ENCODE peak calls at places on chromosomes 3 and 15, in eight cellular contexts. F, C, Q, Z, K, V, L and D are unnamed samples. For H3K4me1, the result is how much of the 10 kb centered on the place peaks cover.

GRCh38 chr15:73924258-73924921 is 1.9 kb upstream of the LOXL1 start:
- DNase-seq in C (no peak), L (no peak), Q (no peak), F (no peak), Z (no peak), V (no peak), K (peak), D (no peak)

GRCh38 chr3:54954019-54954418 is 26.2 kb upstream of the LRTM1 start:
- DNase-seq in K (no peak), Z (no peak), Q (no peak), V (no peak), F (peak), C (no peak), L (no peak), D (no peak)

GRCh38 chr3:58065700-58066167 is 57.5 kb downstream of the FLNB start:
- DNase-seq in K (no peak), Q (no peak), C (no peak), L (peak), Z (peak), F (peak), V (no peak), D (peak)

GRCh38 chr3:51711352-51712019 is 4.6 kb downstream of the GRM2 start:
- DNase-seq in F (no peak), Q (no peak), C (no peak), L (peak), V (no peak), K (no peak), Z (no peak), D (no peak)

GRCh38 chr3:197478746-197479668 is 76.8 kb downstream of the BDH1 start:
- DNase-seq in Z (no peak), C (no peak), K (no peak), L (no peak), F (no peak), Q (no peak), V (peak), D (no peak)

GRCh38 chr3:126309861-126310655 is 47.1 kb downstream of the KLF15 start:
- DNase-seq in Z (no peak), Q (no peak), K (no peak), V (no peak), F (no peak), C (no peak), L (no peak), D (no peak)

GRCh38 chr3:56689303-56689702 is 6.2 kb upstream of the TASOR start:
- DNase-seq in L (no peak), Z (no peak), Q (no peak), C (no peak), V (no peak), F (no peak), K (no peak), D (peak)

GRCh38 chr15:61232266-61232665 is 3.2 kb upstream of the RORA start:
- DNase-seq in Q (no peak), C (no peak), F (no peak), L (no peak), K (no peak), Z (no peak), V (no peak), D (no peak)

GRCh38 chr15:77276096-77276495 is 143.8 kb downstream of the PEAK1 start:
- DNase-seq in F (no peak), Q (no peak), V (no peak), Z (no peak), K (no peak), C (no peak), L (no peak), D (no peak)

GRCh38 chr3:106438916-106439315 is 570.1 kb upstream of the CBLB start:
- DNase-seq in V (no peak), K (no peak), Q (no peak), C (no peak), L (no peak), F (no peak), Z (no peak), D (no peak)

GRCh38 chr15:78855746-78856145 is 16.9 kb upstream of the MORF4L1 start:
- DNase-seq in V (no peak), L (no peak), Q (no peak), F (no peak), K (no peak), Z (no peak), C (no peak), D (no peak)

GRCh38 chr3:11764931-11765363 is 81.7 kb downstream of the TAMM41 start:
- DNase-seq in V (no peak), F (no peak), K (no peak), C (no peak), L (no peak), Z (no peak), Q (no peak), D (no peak)

GRCh38 chr15:82532991-82533481 is 7.2 kb downstream of the RPS17 start:
- DNase-seq in F (no peak), Q (no peak), V (no peak), L (no peak), K (no peak), Z (no peak), C (no peak), D (no peak)

GRCh38 chr15:63712828-63713520 is 115.8 kb downstream of the FBXL22 start:
- DNase-seq in V (no peak), F (no peak), K (no peak), Q (no peak), Z (no peak), L (no peak), C (no peak), D (no peak)

GRCh38 chr15:74497584-74497983 is 36.6 kb upstream of the UBL7 start:
- DNase-seq in Q (no peak), F (no peak), V (peak), C (no peak), K (no peak), Z (no peak), L (no peak), D (no peak)

GRCh38 chr3:134905647-134905935 is 110.5 kb downstream of the EPHB1 start:
- DNase-seq in V (no peak), L (no peak), Z (no peak), Q (no peak), C (no peak), K (no peak), F (no peak), D (no peak)

GRCh38 chr3:62954579-62954978 is 79.4 kb upstream of the CADPS start:
- DNase-seq in Q (no peak), C (no peak), F (no peak), Z (no peak), K (no peak), V (no peak), L (peak), D (no peak)

GRCh38 chr3:108221911-108222812 is at the start of gene IFT57:
- DNase-seq in L (peak), K (peak), V (peak), Q (peak), Z (peak), C (peak), F (peak), D (peak)

GRCh38 chr3:54916722-54917121 is 11.1 kb downstream of the LRTM1 start:
- DNase-seq in Q (no peak), C (no peak), V (no peak), K (no peak), Z (no peak), F (no peak), L (no peak), D (no peak)

GRCh38 chr3:113615976-113616375 is 80.5 kb downstream of the USF3 start:
- DNase-seq in C (no peak), F (no peak), Z (no peak), V (no peak), L (no peak), Q (no peak), K (no peak), D (no peak)

GRCh38 chr15:25501828-25502446 is 63.1 kb upstream of the UBE3A start:
- DNase-seq in Z (no peak), C (peak), Q (no peak), F (peak), L (peak), V (peak), K (peak), D (peak)

GRCh38 chr15:42401544-42402478 is 42.5 kb downstream of the CAPN3 start:
- DNase-seq in C (peak), L (no peak), Q (no peak), Z (no peak), V (no peak), K (no peak), F (no peak), D (no peak)
- H3K4me1 ChIP-seq in C (under half), L (under half), Q (under half), Z (under half), V (under half), K (under half), F (under half), D (under half)

DNA sequence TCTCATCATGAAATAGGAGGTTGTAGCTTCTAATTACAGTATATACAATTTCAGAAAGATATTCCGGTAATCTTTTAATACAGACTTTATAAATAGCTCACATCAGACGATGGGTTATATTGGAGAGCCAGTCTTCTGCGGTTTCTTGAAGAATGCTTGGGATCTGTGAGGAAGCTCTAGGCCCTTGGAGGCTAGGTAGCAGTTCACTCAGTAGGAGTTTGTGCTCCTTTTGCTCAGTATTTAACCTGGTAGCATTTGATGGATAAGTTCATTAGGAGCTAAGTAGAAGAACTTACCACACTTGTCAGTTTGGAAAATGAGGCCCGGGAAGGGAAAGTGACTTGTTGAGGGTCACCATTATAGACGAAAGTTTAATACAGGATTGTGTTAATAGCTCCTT is 2.8 kb downstream of the FNDC3B start:
- DNase-seq in V (no peak), L (no peak), Q (no peak), K (no peak), F (no peak), Z (no peak), C (no peak), D (no peak)
- H3K4me1 ChIP-seq in V (under half), L (half or more), Q (half or more), K (half or more), F (under half), Z (under half), C (under half), D (under half)

DNA sequence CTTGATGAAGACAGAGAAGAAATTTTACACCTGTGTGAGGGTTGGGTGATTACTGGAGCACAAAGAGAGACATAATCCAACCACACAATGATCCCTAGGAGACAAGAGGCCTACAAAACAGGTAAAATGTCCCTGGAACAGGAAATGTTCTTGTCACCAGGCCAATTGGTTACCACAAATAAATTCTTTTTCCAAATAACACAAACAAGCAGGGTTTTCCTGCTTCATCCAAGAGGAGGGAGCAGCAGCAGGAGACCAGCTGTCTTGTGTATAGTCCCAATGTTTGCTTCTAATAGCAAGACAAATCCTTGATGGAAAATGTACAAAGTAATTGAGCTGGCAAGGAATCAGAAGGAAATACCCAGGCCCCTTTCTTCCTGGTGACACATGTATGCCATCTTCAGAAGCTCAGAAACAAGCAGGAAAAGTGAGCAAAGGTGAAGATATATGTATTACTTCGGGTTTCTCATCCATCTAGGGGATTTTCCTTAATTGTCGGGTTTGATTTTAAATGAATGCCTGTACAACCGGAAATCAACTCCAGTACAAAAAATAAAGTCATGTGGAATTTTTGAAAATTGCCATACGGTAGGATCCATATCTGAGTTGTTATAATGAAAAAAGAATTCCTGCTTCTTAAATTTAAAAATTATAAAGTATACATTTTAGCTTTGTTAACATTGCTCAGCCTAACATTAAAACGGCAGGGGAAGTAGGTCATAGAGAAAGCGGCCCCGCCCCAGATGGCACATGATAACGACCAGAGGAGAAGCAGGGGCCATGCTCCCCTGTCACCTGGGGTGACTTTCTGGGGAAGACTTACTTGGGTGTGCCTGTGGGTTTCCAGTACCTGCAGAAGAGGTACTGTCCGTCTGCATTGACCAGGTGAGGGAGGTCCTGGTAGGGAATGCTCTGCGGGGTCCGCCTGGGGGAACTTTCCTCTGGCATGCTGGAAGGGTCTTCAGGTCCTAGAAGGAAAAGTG is 1.2 kb downstream of the MGLL start:
- DNase-seq in V (peak), L (no peak), K (no peak), C (no peak), F (no peak), Q (peak), Z (no peak), D (no peak)
- H3K4me1 ChIP-seq in V (under half), L (under half), K (half or more), C (under half), F (under half), Q (half or more), Z (under half), D (half or more)

GRCh38 chr15:67855842-67856241 is 16.0 kb upstream of the RNU6-1 start:
- DNase-seq in C (no peak), K (no peak), Z (no peak), L (no peak), Q (no peak), F (no peak), V (no peak), D (no peak)
- H3K4me1 ChIP-seq in C (under half), K (under half), Z (under half), L (under half), Q (under half), F (under half), V (under half), D (under half)

DNA sequence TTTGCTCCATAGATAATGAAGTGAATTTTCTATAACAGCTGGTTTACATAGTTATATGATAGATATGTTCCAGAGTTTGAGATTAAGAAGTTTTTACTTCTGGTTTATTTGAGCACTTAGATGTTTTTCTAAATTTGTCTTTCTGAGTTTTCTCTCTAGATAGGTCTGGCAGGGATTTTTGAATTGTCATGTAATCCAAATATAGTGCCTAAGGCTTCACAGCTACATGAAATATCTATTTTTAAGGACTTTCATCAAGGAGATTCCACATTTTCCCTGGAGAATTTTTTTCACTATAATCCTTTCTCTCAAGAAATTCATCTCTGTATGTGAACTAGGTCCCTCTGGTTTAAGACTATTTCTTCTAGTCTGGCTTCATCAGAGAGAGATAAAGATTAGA is 12.0 kb downstream of the PPM1L start:
- DNase-seq in Q (no peak), C (no peak), Z (no peak), F (no peak), V (no peak), K (no peak), L (no peak), D (no peak)
- H3K4me1 ChIP-seq in Q (under half), C (under half), Z (under half), F (under half), V (under half), K (under half), L (under half), D (under half)

GRCh38 chr15:89675606-89676005 is 3.6 kb downstream of the PLIN1 start:
- DNase-seq in Q (no peak), Z (no peak), V (no peak), L (no peak), K (no peak), C (no peak), F (no peak), D (no peak)
- H3K4me1 ChIP-seq in Q (under half), Z (under half), V (under half), L (under half), K (under half), C (under half), F (under half), D (under half)

GRCh38 chr15:40454904-40455391 is 14.2 kb downstream of the BAHD1 start:
- DNase-seq in L (no peak), K (no peak), V (no peak), F (no peak), Z (no peak), Q (no peak), C (peak), D (peak)

GRCh38 chr15:40459391-40460015 is 11.3 kb upstream of the CHST14 start:
- DNase-seq in V (no peak), F (no peak), L (no peak), C (no peak), Q (no peak), K (no peak), Z (no peak), D (no peak)

GRCh38 chr15:40458495-40459371 is 12.1 kb upstream of the CHST14 start:
- DNase-seq in Z (no peak), C (no peak), L (no peak), Q (no peak), F (no peak), V (no peak), K (no peak), D (no peak)

GRCh38 chr15:40456738-40457137 is 14.0 kb upstream of the CHST14 start:
- DNase-seq in K (no peak), C (no peak), L (no peak), Q (no peak), Z (no peak), V (no peak), F (no peak), D (no peak)

DNA sequence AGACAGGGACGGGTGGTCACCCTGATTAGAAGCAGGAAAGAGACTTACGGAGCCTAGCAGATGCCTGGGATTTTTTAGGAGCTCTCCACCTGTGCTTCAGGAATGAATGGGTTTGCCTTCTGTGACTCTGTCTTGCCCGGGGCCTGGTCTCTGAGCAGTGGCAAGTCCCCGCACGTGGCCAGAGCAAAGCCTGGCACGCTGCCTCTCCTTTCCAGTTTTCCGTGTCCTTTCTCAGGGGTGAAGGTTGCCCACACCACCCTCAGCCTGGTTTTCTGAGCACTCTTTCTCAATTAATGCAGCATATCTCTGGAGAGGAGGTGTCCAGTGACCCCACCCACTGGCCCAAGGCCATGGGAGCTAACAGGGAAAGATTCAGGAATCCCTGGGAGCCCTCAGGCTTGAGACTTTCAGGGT is 14.5 kb upstream of the CHST14 start:
- DNase-seq in L (peak), Q (no peak), C (no peak), K (no peak), F (no peak), Z (peak), V (no peak), D (no peak)
- H3K4me1 ChIP-seq in L (under half), Q (half or more), C (under half), K (under half), F (under half), Z (under half), V (under half), D (under half)

DNA sequence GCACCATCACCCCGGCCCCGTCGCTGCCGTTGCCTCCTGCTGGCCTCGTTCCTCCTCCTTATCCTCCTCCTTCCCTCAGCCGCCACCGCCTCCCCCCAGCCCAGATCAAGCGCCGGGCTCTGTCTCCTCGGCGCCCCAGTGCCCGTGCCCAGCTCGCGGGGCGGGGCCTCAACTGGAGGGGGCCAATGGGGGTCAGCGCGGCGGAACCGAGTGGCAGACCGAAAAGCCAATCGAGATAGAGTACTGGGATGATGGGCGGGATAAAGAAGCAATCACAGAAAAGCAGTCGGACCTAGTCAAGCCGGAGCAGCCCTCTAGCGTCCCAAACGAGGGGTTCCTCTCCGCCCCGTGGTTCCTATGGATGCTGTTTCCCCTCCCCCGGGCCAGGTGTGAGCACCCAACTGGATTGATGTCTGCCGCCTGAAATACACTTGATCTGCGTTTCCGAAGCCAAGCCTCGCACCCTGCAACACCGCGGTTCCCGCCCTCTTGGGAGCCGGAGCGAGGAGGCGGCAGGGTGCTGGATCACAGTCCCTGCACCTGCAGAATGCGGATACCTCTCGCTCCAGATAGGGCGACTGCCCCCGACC is at the start of gene FRMD5:
- DNase-seq in F (peak), Q (no peak), V (peak), K (peak), L (peak), Z (peak), C (peak), D (peak)
- H3K4me1 ChIP-seq in F (under half), Q (under half), V (under half), K (under half), L (under half), Z (under half), C (under half), D (under half)

GRCh38 chr3:99777708-99778107 is 40.0 kb upstream of the CMSS1 start:
- DNase-seq in Z (no peak), F (no peak), C (no peak), V (no peak), K (no peak), L (no peak), Q (no peak), D (no peak)
- H3K4me1 ChIP-seq in Z (under half), F (under half), C (under half), V (under half), K (under half), L (under half), Q (under half), D (under half)

DNA sequence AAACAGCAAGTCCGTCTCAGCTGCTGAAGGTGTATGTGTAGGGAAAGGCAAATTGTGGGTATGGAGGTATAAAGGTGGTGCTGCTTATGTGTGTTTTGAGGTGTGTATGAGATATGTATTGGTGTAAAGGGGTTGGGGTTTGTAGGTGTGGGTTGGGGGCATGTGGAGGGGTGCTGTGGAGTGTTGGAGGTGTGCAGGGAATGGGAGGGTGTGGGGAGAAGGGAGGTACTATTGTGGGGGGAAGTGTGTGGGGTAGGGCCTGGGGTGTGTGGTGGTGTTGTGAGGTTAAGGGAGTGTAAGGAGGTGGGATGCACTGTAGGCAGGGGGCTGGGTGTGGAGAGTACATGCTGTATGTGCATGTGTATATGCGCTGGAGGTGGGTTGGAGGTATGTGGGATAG is 15.7 kb downstream of the CCDC12 start:
- DNase-seq in C (no peak), K (no peak), Q (no peak), Z (no peak), V (no peak), L (no peak), F (no peak), D (no peak)
- H3K4me1 ChIP-seq in C (under half), K (half or more), Q (half or more), Z (half or more), V (under half), L (half or more), F (under half), D (half or more)